ENCODE peak calls at places on chromosome 19, in four cellular contexts. One of them, this sample, is unnamed.

GRCh38 chr19:48308695-48309586 is 16.4 kb upstream of the EMP3 start:
- DNase-seq in HepG2: peak; percentile 71
- DNase-seq in K562: peak; percentile 81
- DNase-seq in GM12878: no peak
- DNase-seq in this sample: no peak

GRCh38 chr19:46049597-46049996 is 8.8 kb upstream of the IGFL4 start:
- DNase-seq in HepG2: no peak
- DNase-seq in K562: peak; percentile 38
- DNase-seq in GM12878: no peak
- DNase-seq in this sample: no peak

GRCh38 chr19:12680034-12680433 is 1.6 kb downstream of the DHPS start:
- DNase-seq in K562: no peak
- DNase-seq in GM12878: no peak
- DNase-seq in HepG2: no peak
- DNase-seq in this sample: no peak

GRCh38 chr19:41883463-41883820 is 458 bp downstream of the ARHGEF1 start:
- DNase-seq in GM12878: no peak
- DNase-seq in HepG2: no peak
- DNase-seq in K562: no peak
- DNase-seq in this sample: no peak

GRCh38 chr19:44552324-44552723 is 22.8 kb upstream of the CEACAM20 start:
- DNase-seq in GM12878: no peak
- DNase-seq in K562: peak; percentile 78
- DNase-seq in HepG2: peak; percentile 47
- DNase-seq in this sample: peak; percentile 71

GRCh38 chr19:41871573-41872383 is 5.3 kb upstream of the CD79A start:
- DNase-seq in HepG2: no peak
- DNase-seq in GM12878: peak; percentile 80
- DNase-seq in K562: peak; percentile 38
- DNase-seq in this sample: no peak

GRCh38 chr19:13024958-13025653 is 29.8 kb downstream of the NFIX start:
- DNase-seq in K562: no peak
- DNase-seq in GM12878: no peak
- DNase-seq in HepG2: no peak
- DNase-seq in this sample: no peak

GRCh38 chr19:18735324-18735723 is 51.8 kb downstream of the CRTC1 start:
- DNase-seq in HepG2: no peak
- DNase-seq in K562: no peak
- DNase-seq in GM12878: no peak
- DNase-seq in this sample: no peak

GRCh38 chr19:40398417-40399056 is 8.6 kb upstream of the HIPK4 start:
- DNase-seq in GM12878: no peak
- DNase-seq in HepG2: no peak
- DNase-seq in K562: peak; percentile 90
- DNase-seq in this sample: no peak

GRCh38 chr19:14370169-14370998 is 10.9 kb upstream of the ADGRE5 start:
- DNase-seq in GM12878: no peak
- DNase-seq in K562: no peak
- DNase-seq in HepG2: no peak
- DNase-seq in this sample: no peak

GRCh38 chr19:11580665-11581418 is 3.4 kb upstream of the ACP5 start:
- DNase-seq in GM12878: no peak
- DNase-seq in K562: no peak
- DNase-seq in HepG2: no peak
- DNase-seq in this sample: no peak

GRCh38 chr19:13561461-13561860 is 55.2 kb upstream of the CACNA1A start:
- DNase-seq in GM12878: no peak
- DNase-seq in HepG2: no peak
- DNase-seq in K562: no peak
- DNase-seq in this sample: no peak

GRCh38 chr19:3983936-3984583 is 1.2 kb downstream of the EEF2 start:
- DNase-seq in HepG2: no peak
- DNase-seq in GM12878: no peak
- DNase-seq in K562: no peak
- DNase-seq in this sample: no peak

GRCh38 chr19:1766800-1767352 is 13.6 kb downstream of the ONECUT3 start:
- DNase-seq in HepG2: no peak
- DNase-seq in GM12878: no peak
- DNase-seq in K562: peak; percentile 74
- DNase-seq in this sample: no peak

GRCh38 chr19:5947435-5947834 is 30.5 kb downstream of the RANBP3 start:
- DNase-seq in HepG2: no peak
- DNase-seq in GM12878: no peak
- DNase-seq in K562: no peak
- DNase-seq in this sample: no peak
- TF ChIP-seq SP1 in HepG2: no peak
- TF ChIP-seq SP1 in GM12878: no peak
- TF ChIP-seq SP1 in K562: no peak
- TF ChIP-seq SP1 in this sample: no peak

GRCh38 chr19:5264453-5264852 is 76.2 kb downstream of the PTPRS start:
- DNase-seq in HepG2: no peak
- DNase-seq in GM12878: no peak
- DNase-seq in K562: no peak
- DNase-seq in this sample: no peak
- TF ChIP-seq TARDBP in HepG2: no peak
- TF ChIP-seq TARDBP in GM12878: no peak
- TF ChIP-seq TARDBP in K562: no peak
- TF ChIP-seq TARDBP in this sample: no peak

GRCh38 chr19:8209111-8209964 is at the start of gene CERS4:
- DNase-seq in GM12878: no peak
- DNase-seq in K562: peak; percentile 73
- DNase-seq in HepG2: peak; percentile 82
- DNase-seq in this sample: peak; percentile 80
- TF ChIP-seq SP1 in GM12878: no peak
- TF ChIP-seq SP1 in K562: no peak
- TF ChIP-seq SP1 in HepG2: no peak
- TF ChIP-seq SP1 in this sample: no peak

GRCh38 chr19:52069653-52070052 is 21.0 kb upstream of the ZNF432 start:
- DNase-seq in K562: no peak
- DNase-seq in HepG2: no peak
- DNase-seq in GM12878: no peak
- DNase-seq in this sample: no peak

GRCh38 chr19:52066258-52066866 is 17.7 kb upstream of the ZNF432 start:
- DNase-seq in HepG2: no peak
- DNase-seq in GM12878: no peak
- DNase-seq in K562: no peak
- DNase-seq in this sample: no peak

GRCh38 chr19:52070496-52070895 is 21.9 kb upstream of the ZNF432 start:
- DNase-seq in HepG2: no peak
- DNase-seq in K562: no peak
- DNase-seq in GM12878: no peak
- DNase-seq in this sample: no peak

GRCh38 chr19:52065399-52065798 is 16.8 kb upstream of the ZNF432 start:
- DNase-seq in GM12878: no peak
- DNase-seq in HepG2: no peak
- DNase-seq in K562: no peak
- DNase-seq in this sample: no peak
- TF ChIP-seq TARDBP in GM12878: no peak
- TF ChIP-seq TARDBP in HepG2: no peak
- TF ChIP-seq TARDBP in K562: no peak
- TF ChIP-seq TARDBP in this sample: no peak